ENCODE peak calls at places on chromosomes 7 and 10, in eight cellular contexts. One of them, this sample, is unnamed.

GRCh38 chr7:73704640-73705550 is 14.6 kb downstream of the STX1A start:
- DNase-seq in RWPE2: no peak
- DNase-seq in spleen: no peak
- DNase-seq in mammary epithelial cell: no peak
- DNase-seq in cardiac muscle cell: no peak
- DNase-seq in PC-9: peak
- DNase-seq in GM23338: no peak
- DNase-seq in fibroblast of pulmonary artery: peak
- DNase-seq in this sample: no peak

GRCh38 chr7:45143616-45144015 is 14.0 kb upstream of the RAMP3 start:
- DNase-seq in fibroblast of pulmonary artery: no peak
- DNase-seq in PC-9: peak
- DNase-seq in mammary epithelial cell: peak
- DNase-seq in cardiac muscle cell: no peak
- DNase-seq in spleen: peak
- DNase-seq in GM23338: no peak
- DNase-seq in RWPE2: no peak
- DNase-seq in this sample: no peak

GRCh38 chr7:98251251-98251843 is 685 bp downstream of the TECPR1 start:
- DNase-seq in PC-9: peak
- DNase-seq in GM23338: peak
- DNase-seq in cardiac muscle cell: peak
- DNase-seq in mammary epithelial cell: no peak
- DNase-seq in RWPE2: no peak
- DNase-seq in spleen: peak
- DNase-seq in fibroblast of pulmonary artery: peak
- DNase-seq in this sample: no peak

GRCh38 chr10:89954787-89955566 is 253.6 kb downstream of the KIF20B start:
- DNase-seq in cardiac muscle cell: no peak
- DNase-seq in PC-9: no peak
- DNase-seq in RWPE2: no peak
- DNase-seq in fibroblast of pulmonary artery: peak
- DNase-seq in GM23338: peak
- DNase-seq in mammary epithelial cell: no peak
- DNase-seq in spleen: no peak
- DNase-seq in this sample: no peak

GRCh38 chr10:117311261-117311660 is 64.0 kb downstream of the PDZD8 start:
- DNase-seq in PC-9: no peak
- DNase-seq in GM23338: no peak
- DNase-seq in spleen: no peak
- DNase-seq in fibroblast of pulmonary artery: no peak
- DNase-seq in RWPE2: no peak
- DNase-seq in cardiac muscle cell: no peak
- DNase-seq in mammary epithelial cell: no peak
- DNase-seq in this sample: no peak

GRCh38 chr7:12647364-12648219 is 39.8 kb upstream of the ARL4A start:
- DNase-seq in mammary epithelial cell: peak
- DNase-seq in spleen: no peak
- DNase-seq in GM23338: no peak
- DNase-seq in RWPE2: no peak
- DNase-seq in fibroblast of pulmonary artery: peak
- DNase-seq in PC-9: peak
- DNase-seq in cardiac muscle cell: no peak
- DNase-seq in this sample: no peak

GRCh38 chr7:87797395-87797794 is 78.8 kb downstream of the SLC25A40 start:
- DNase-seq in GM23338: no peak
- DNase-seq in spleen: no peak
- DNase-seq in RWPE2: no peak
- DNase-seq in mammary epithelial cell: no peak
- DNase-seq in cardiac muscle cell: no peak
- DNase-seq in fibroblast of pulmonary artery: no peak
- DNase-seq in PC-9: no peak
- DNase-seq in this sample: no peak

GRCh38 chr7:148700693-148701092 is 2.0 kb downstream of the CUL1 start:
- DNase-seq in fibroblast of pulmonary artery: peak
- DNase-seq in spleen: no peak
- DNase-seq in mammary epithelial cell: no peak
- DNase-seq in PC-9: peak
- DNase-seq in RWPE2: no peak
- DNase-seq in cardiac muscle cell: peak
- DNase-seq in GM23338: peak
- DNase-seq in this sample: no peak

GRCh38 chr10:23556727-23557440 is 118.0 kb downstream of the OTUD1 start:
- DNase-seq in mammary epithelial cell: peak
- DNase-seq in spleen: no peak
- DNase-seq in cardiac muscle cell: no peak
- DNase-seq in PC-9: no peak
- DNase-seq in fibroblast of pulmonary artery: peak
- DNase-seq in RWPE2: no peak
- DNase-seq in GM23338: no peak
- DNase-seq in this sample: peak

GRCh38 chr7:113100091-113100723 is 13.6 kb upstream of the GPR85 start:
- DNase-seq in GM23338: no peak
- DNase-seq in mammary epithelial cell: peak
- DNase-seq in fibroblast of pulmonary artery: peak
- DNase-seq in RWPE2: no peak
- DNase-seq in PC-9: no peak
- DNase-seq in cardiac muscle cell: peak
- DNase-seq in spleen: no peak
- DNase-seq in this sample: no peak

GRCh38 chr10:119333146-119333792 is 125.9 kb downstream of the GRK5 start:
- DNase-seq in GM23338: no peak
- DNase-seq in fibroblast of pulmonary artery: no peak
- DNase-seq in cardiac muscle cell: no peak
- DNase-seq in spleen: peak
- DNase-seq in PC-9: no peak
- DNase-seq in RWPE2: no peak
- DNase-seq in mammary epithelial cell: peak
- DNase-seq in this sample: peak

GRCh38 chr7:2967705-2968104 is 76.0 kb downstream of the CARD11 start:
- DNase-seq in PC-9: no peak
- DNase-seq in GM23338: no peak
- DNase-seq in spleen: no peak
- DNase-seq in RWPE2: no peak
- DNase-seq in fibroblast of pulmonary artery: no peak
- DNase-seq in cardiac muscle cell: no peak
- DNase-seq in mammary epithelial cell: no peak
- DNase-seq in this sample: no peak

GRCh38 chr7:48298779-48299178 is 127.5 kb downstream of the ABCA13 start:
- DNase-seq in GM23338: no peak
- DNase-seq in mammary epithelial cell: peak
- DNase-seq in spleen: no peak
- DNase-seq in RWPE2: no peak
- DNase-seq in cardiac muscle cell: no peak
- DNase-seq in PC-9: no peak
- DNase-seq in fibroblast of pulmonary artery: peak
- DNase-seq in this sample: no peak

GRCh38 chr7:16235743-16236142 is 185.6 kb downstream of the CRPPA start:
- DNase-seq in spleen: no peak
- DNase-seq in PC-9: no peak
- DNase-seq in RWPE2: no peak
- DNase-seq in fibroblast of pulmonary artery: no peak
- DNase-seq in mammary epithelial cell: no peak
- DNase-seq in cardiac muscle cell: no peak
- DNase-seq in GM23338: no peak
- DNase-seq in this sample: no peak

GRCh38 chr7:28075674-28076358 is 104.8 kb downstream of the JAZF1 start:
- DNase-seq in spleen: no peak
- DNase-seq in cardiac muscle cell: peak
- DNase-seq in RWPE2: no peak
- DNase-seq in GM23338: no peak
- DNase-seq in mammary epithelial cell: no peak
- DNase-seq in PC-9: no peak
- DNase-seq in fibroblast of pulmonary artery: no peak
- DNase-seq in this sample: no peak

GRCh38 chr7:66335318-66335717 is 130.2 kb downstream of the TPST1 start:
- DNase-seq in fibroblast of pulmonary artery: no peak
- DNase-seq in spleen: no peak
- DNase-seq in GM23338: no peak
- DNase-seq in mammary epithelial cell: no peak
- DNase-seq in cardiac muscle cell: no peak
- DNase-seq in RWPE2: no peak
- DNase-seq in PC-9: no peak
- DNase-seq in this sample: no peak

GRCh38 chr7:115678049-115678982 is 352.2 kb downstream of the TFEC start:
- DNase-seq in RWPE2: no peak
- DNase-seq in mammary epithelial cell: no peak
- DNase-seq in GM23338: no peak
- DNase-seq in fibroblast of pulmonary artery: peak
- DNase-seq in spleen: no peak
- DNase-seq in cardiac muscle cell: no peak
- DNase-seq in PC-9: no peak
- DNase-seq in this sample: peak

GRCh38 chr7:80204919-80205318 is 70.3 kb downstream of the GNAI1 start:
- DNase-seq in RWPE2: no peak
- DNase-seq in cardiac muscle cell: no peak
- DNase-seq in PC-9: no peak
- DNase-seq in fibroblast of pulmonary artery: no peak
- DNase-seq in spleen: no peak
- DNase-seq in mammary epithelial cell: no peak
- DNase-seq in GM23338: no peak
- DNase-seq in this sample: no peak

GRCh38 chr7:1691096-1691495 is 21.0 kb downstream of the ELFN1 start:
- DNase-seq in mammary epithelial cell: no peak
- DNase-seq in GM23338: no peak
- DNase-seq in RWPE2: peak
- DNase-seq in fibroblast of pulmonary artery: no peak
- DNase-seq in spleen: peak
- DNase-seq in cardiac muscle cell: no peak
- DNase-seq in PC-9: no peak
- DNase-seq in this sample: no peak

GRCh38 chr10:71837085-71837827 is 13.8 kb downstream of the PSAP start:
- DNase-seq in mammary epithelial cell: peak
- DNase-seq in RWPE2: no peak
- DNase-seq in fibroblast of pulmonary artery: peak
- DNase-seq in spleen: no peak
- DNase-seq in PC-9: peak
- DNase-seq in cardiac muscle cell: peak
- DNase-seq in GM23338: peak
- DNase-seq in this sample: no peak
- TF ChIP-seq CTCF in mammary epithelial cell: peak
- TF ChIP-seq CTCF in RWPE2: peak
- TF ChIP-seq CTCF in fibroblast of pulmonary artery: peak
- TF ChIP-seq CTCF in spleen: peak
- TF ChIP-seq CTCF in PC-9: no peak
- TF ChIP-seq CTCF in cardiac muscle cell: peak
- TF ChIP-seq CTCF in GM23338: peak
- TF ChIP-seq CTCF in this sample: peak

GRCh38 chr7:111771638-111772037 is 209.3 kb upstream of the IMMP2L start:
- DNase-seq in RWPE2: no peak
- DNase-seq in spleen: no peak
- DNase-seq in fibroblast of pulmonary artery: no peak
- DNase-seq in GM23338: peak
- DNase-seq in PC-9: no peak
- DNase-seq in mammary epithelial cell: no peak
- DNase-seq in cardiac muscle cell: no peak
- DNase-seq in this sample: no peak

GRCh38 chr7:111770116-111770515 is 207.8 kb upstream of the IMMP2L start:
- DNase-seq in spleen: no peak
- DNase-seq in mammary epithelial cell: no peak
- DNase-seq in PC-9: no peak
- DNase-seq in GM23338: no peak
- DNase-seq in cardiac muscle cell: no peak
- DNase-seq in RWPE2: no peak
- DNase-seq in fibroblast of pulmonary artery: no peak
- DNase-seq in this sample: no peak

GRCh38 chr7:111775205-111775604 is 212.9 kb upstream of the IMMP2L start:
- DNase-seq in GM23338: no peak
- DNase-seq in fibroblast of pulmonary artery: no peak
- DNase-seq in spleen: no peak
- DNase-seq in PC-9: no peak
- DNase-seq in RWPE2: no peak
- DNase-seq in mammary epithelial cell: no peak
- DNase-seq in cardiac muscle cell: no peak
- DNase-seq in this sample: no peak

GRCh38 chr7:111772716-111773115 is 210.4 kb upstream of the IMMP2L start:
- DNase-seq in mammary epithelial cell: no peak
- DNase-seq in GM23338: no peak
- DNase-seq in fibroblast of pulmonary artery: no peak
- DNase-seq in RWPE2: no peak
- DNase-seq in spleen: no peak
- DNase-seq in PC-9: no peak
- DNase-seq in cardiac muscle cell: no peak
- DNase-seq in this sample: no peak
- H3K4me3 ChIP-seq in mammary epithelial cell: no peak
- H3K4me3 ChIP-seq in GM23338: no peak
- H3K4me3 ChIP-seq in fibroblast of pulmonary artery: no peak
- H3K4me3 ChIP-seq in RWPE2: no peak
- H3K4me3 ChIP-seq in spleen: no peak
- H3K4me3 ChIP-seq in PC-9: no peak
- H3K4me3 ChIP-seq in cardiac muscle cell: no peak
- H3K4me3 ChIP-seq in this sample: no peak

DNA sequence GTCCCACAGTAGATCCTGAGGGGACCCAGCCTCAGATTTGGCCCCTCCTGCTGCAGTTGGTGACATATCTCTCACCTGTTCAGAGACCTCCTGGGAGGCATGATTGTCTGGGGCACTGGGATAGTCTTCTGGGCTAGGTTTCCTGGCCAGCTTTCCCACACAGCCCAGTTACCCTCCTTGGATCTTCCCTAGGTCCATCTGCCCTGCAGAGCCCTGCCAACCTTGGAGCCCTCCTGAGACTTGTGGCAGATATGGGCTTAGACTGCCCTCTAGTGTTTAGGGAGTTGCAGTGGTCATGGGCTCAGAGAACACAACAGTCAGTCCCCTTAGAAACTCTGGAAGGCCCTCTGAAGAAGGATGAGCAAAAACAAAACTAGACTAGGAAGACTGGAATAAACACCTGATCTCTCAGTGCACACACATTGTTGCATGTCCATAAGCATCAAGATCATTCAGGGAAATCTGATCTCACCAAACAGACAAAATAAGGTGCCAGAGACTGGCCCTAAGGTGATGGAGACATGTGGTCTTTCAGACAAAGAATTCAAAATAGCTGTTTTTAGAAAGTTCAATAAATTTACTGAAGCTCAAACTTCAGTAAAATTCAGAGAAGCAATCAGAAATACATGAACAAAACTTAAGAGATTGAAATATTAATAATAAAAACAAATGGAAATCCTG is 324.6 kb downstream of the ATRNL1 start:
- DNase-seq in spleen: no peak
- DNase-seq in cardiac muscle cell: peak
- DNase-seq in RWPE2: no peak
- DNase-seq in fibroblast of pulmonary artery: peak
- DNase-seq in mammary epithelial cell: peak
- DNase-seq in PC-9: no peak
- DNase-seq in GM23338: peak
- DNase-seq in this sample: peak
- TF ChIP-seq CTCF in spleen: no peak
- TF ChIP-seq CTCF in cardiac muscle cell: peak
- TF ChIP-seq CTCF in RWPE2: peak
- TF ChIP-seq CTCF in fibroblast of pulmonary artery: peak
- TF ChIP-seq CTCF in mammary epithelial cell: peak
- TF ChIP-seq CTCF in PC-9: peak
- TF ChIP-seq CTCF in GM23338: peak
- TF ChIP-seq CTCF in this sample: peak

GRCh38 chr10:96672491-96673175 is 47.7 kb downstream of the PIK3AP1 start:
- DNase-seq in mammary epithelial cell: no peak
- DNase-seq in cardiac muscle cell: peak
- DNase-seq in fibroblast of pulmonary artery: no peak
- DNase-seq in GM23338: no peak
- DNase-seq in spleen: no peak
- DNase-seq in RWPE2: no peak
- DNase-seq in PC-9: no peak
- DNase-seq in this sample: no peak
- H3K4me3 ChIP-seq in mammary epithelial cell: no peak
- H3K4me3 ChIP-seq in cardiac muscle cell: no peak
- H3K4me3 ChIP-seq in fibroblast of pulmonary artery: no peak
- H3K4me3 ChIP-seq in GM23338: no peak
- H3K4me3 ChIP-seq in spleen: no peak
- H3K4me3 ChIP-seq in RWPE2: no peak
- H3K4me3 ChIP-seq in PC-9: no peak
- H3K4me3 ChIP-seq in this sample: no peak